ENCODE peak calls at places on chromosomes 2 and 18, in ten cellular contexts. Z is IMR-90, M is body of pancreas, G is HepG2, R is heart left ventricle, V is upper lobe of left lung, B is K562, I is GM12878, H is HCT116, S is A549. T is an unnamed sample.
A peak's percentile ranks its signal among the peaks of the same experiment; 100 is the strongest.

GRCh38 chr2:9538000-9538507 is 17.6 kb downstream of the ADAM17 start:
- ATAC-seq in Z (no peak), M (peak; percentile 40), G (no peak), R (peak; percentile 38), V (peak; percentile 83), B (no peak), I (peak; percentile 40), H (no peak), S (peak; percentile 39), T (peak; percentile 78)

GRCh38 chr2:108449410-108450200 is 599 bp downstream of the GCC2 start:
- ATAC-seq in Z (peak; percentile 32), M (peak; percentile 45), G (peak; percentile 57), R (peak; percentile 3), V (peak; percentile 61), B (peak; percentile 71), I (peak; percentile 66), H (peak; percentile 63), S (peak; percentile 65), T (no peak)

GRCh38 chr2:134002921-134003320 is 251.0 kb upstream of the MGAT5 start:
- ATAC-seq in Z (peak; percentile 35), M (no peak), G (no peak), R (no peak), V (no peak), B (no peak), I (no peak), H (no peak), S (no peak), T (no peak)

GRCh38 chr2:207876834-207877535 is 107.3 kb upstream of the FZD5 start:
- ATAC-seq in Z (no peak), M (no peak), G (no peak), R (no peak), V (no peak), B (no peak), I (no peak), H (no peak), S (no peak), T (no peak)

GRCh38 chr2:74760875-74761630 is 72.9 kb upstream of the HK2 start:
- ATAC-seq in Z (no peak), M (no peak), G (no peak), R (no peak), V (peak; percentile 72), B (no peak), I (no peak), H (no peak), S (no peak), T (no peak)

GRCh38 chr2:190636362-190636761 is 12.5 kb upstream of the NAB1 start:
- ATAC-seq in Z (no peak), M (peak; percentile 72), G (no peak), R (no peak), V (peak; percentile 89), B (peak; percentile 19), I (peak; percentile 12), H (peak; percentile 63), S (peak; percentile 56), T (peak; percentile 49)

GRCh38 chr2:62505109-62505508 is 886 bp downstream of the TMEM17 start:
- ATAC-seq in Z (no peak), M (no peak), G (no peak), R (no peak), V (no peak), B (peak; percentile 2), I (no peak), H (no peak), S (no peak), T (no peak)

GRCh38 chr18:70156886-70157285 is 48.6 kb downstream of the RTTN start:
- ATAC-seq in Z (no peak), M (no peak), G (no peak), R (no peak), V (no peak), B (no peak), I (no peak), H (no peak), S (no peak), T (no peak)

GRCh38 chr2:113750385-113750784 is 6.1 kb downstream of the SLC35F5 start:
- ATAC-seq in Z (no peak), M (no peak), G (no peak), R (no peak), V (no peak), B (no peak), I (no peak), H (no peak), S (no peak), T (no peak)

GRCh38 chr2:226608393-226608955 is 191.1 kb downstream of the IRS1 start:
- ATAC-seq in Z (no peak), M (no peak), G (no peak), R (no peak), V (no peak), B (peak; percentile 67), I (no peak), H (no peak), S (no peak), T (no peak)
- H3K27ac ChIP-seq in Z (no peak overlapping the region), M (no peak overlapping the region), G (no peak overlapping the region), R (no peak overlapping the region), V (no peak overlapping the region), B (no peak overlapping the region), I (no peak overlapping the region), H (peak overlapping the region; percentile 96), S (no peak overlapping the region), T (no peak overlapping the region)

DNA sequence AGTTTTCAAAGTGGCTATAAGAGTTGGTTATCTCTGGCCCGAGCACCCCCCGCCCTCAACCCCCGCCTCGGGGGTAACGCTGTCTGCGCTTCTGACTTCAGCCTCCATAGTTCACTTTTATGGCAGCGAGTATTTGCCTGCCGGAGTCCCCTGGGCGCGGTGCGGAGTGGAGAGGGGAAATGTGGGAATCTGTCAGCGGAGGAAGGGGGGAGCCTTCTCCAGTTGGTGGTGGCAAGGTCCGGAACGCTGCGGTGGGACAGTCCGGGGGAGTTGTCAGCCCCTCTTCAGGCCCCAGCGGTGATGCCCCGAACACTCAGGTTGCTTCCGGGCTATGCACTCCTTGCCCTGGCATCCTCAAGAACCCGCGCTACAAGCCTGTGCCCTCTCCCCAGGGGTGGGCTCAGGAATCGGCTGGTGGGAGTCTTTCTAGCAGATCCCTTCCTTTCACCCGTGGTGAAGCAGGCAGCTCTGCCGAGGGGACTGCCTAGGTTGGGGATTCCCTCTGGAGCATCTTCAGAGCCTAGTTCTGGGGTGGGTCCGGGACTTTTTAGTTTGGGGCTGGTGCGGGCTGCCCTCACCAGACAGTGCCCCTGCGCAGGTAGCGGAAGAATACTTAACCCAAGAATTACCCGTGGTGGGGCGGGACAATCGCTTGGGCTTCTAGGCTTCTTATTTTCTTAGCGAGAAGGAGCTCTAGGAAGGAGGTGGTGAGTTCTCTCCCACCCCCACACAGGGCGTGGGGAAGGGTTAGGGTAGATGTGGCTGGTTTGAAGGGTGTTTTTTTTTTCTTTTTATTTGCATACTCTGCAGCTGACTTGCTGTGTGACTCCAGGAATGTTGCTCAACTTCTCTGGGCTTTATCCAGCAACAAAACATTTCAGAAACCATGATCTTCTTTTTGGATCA is 1.6 kb downstream of the ATOH8 start:
- ATAC-seq in Z (peak; percentile 15), M (no peak), G (no peak), R (no peak), V (no peak), B (no peak), I (peak; percentile 35), H (no peak), S (peak; percentile 31), T (no peak)
- TF ChIP-seq POLR2A in Z (no peak), M (no peak), G (no peak), R (no peak), V (no peak), B (no peak), I (no peak), H (no peak), S (peak; percentile 5), T (no peak)

GRCh38 chr2:37026050-37026449 is 58.1 kb downstream of the HEATR5B start:
- ATAC-seq in Z (no peak), M (no peak), G (peak; percentile 97), R (no peak), V (no peak), B (peak; percentile 99), I (peak; percentile 54), H (peak; percentile 88), S (peak; percentile 94), T (no peak)

GRCh38 chr2:37020212-37020886 is 54.0 kb upstream of the STRN start:
- ATAC-seq in Z (peak; percentile 95), M (peak; percentile 91), G (no peak), R (peak; percentile 93), V (peak; percentile 93), B (no peak), I (no peak), H (no peak), S (no peak), T (peak; percentile 74)

GRCh38 chr2:37020887-37021796 is 54.8 kb upstream of the STRN start:
- ATAC-seq in Z (peak; percentile 67), M (no peak), G (no peak), R (no peak), V (peak; percentile 33), B (no peak), I (no peak), H (no peak), S (no peak), T (peak; percentile 51)
- TF ChIP-seq CTCF in Z (no peak), M (no peak), G (no peak), R (no peak), V (no peak), B (no peak), I (no peak), H (no peak), S (no peak), T (no peak)

GRCh38 chr2:218009191-218010114 is 6.7 kb upstream of the TNS1 start:
- ATAC-seq in Z (peak; percentile 2), M (no peak), G (no peak), R (no peak), V (peak; percentile 1), B (no peak), I (no peak), H (no peak), S (peak; percentile 9), T (no peak)

GRCh38 chr2:218008060-218009040 is 5.6 kb upstream of the TNS1 start:
- ATAC-seq in Z (peak; percentile 35), M (no peak), G (no peak), R (no peak), V (no peak), B (no peak), I (no peak), H (no peak), S (no peak), T (no peak)

GRCh38 chr2:218011641-218012040 is 8.8 kb upstream of the TNS1 start:
- ATAC-seq in Z (no peak), M (no peak), G (no peak), R (no peak), V (no peak), B (no peak), I (no peak), H (no peak), S (no peak), T (no peak)

GRCh38 chr2:218010838-218011616 is 8.2 kb upstream of the TNS1 start:
- ATAC-seq in Z (no peak), M (no peak), G (peak; percentile 30), R (no peak), V (no peak), B (peak; percentile 26), I (no peak), H (peak; percentile 13), S (peak; percentile 18), T (no peak)

DNA sequence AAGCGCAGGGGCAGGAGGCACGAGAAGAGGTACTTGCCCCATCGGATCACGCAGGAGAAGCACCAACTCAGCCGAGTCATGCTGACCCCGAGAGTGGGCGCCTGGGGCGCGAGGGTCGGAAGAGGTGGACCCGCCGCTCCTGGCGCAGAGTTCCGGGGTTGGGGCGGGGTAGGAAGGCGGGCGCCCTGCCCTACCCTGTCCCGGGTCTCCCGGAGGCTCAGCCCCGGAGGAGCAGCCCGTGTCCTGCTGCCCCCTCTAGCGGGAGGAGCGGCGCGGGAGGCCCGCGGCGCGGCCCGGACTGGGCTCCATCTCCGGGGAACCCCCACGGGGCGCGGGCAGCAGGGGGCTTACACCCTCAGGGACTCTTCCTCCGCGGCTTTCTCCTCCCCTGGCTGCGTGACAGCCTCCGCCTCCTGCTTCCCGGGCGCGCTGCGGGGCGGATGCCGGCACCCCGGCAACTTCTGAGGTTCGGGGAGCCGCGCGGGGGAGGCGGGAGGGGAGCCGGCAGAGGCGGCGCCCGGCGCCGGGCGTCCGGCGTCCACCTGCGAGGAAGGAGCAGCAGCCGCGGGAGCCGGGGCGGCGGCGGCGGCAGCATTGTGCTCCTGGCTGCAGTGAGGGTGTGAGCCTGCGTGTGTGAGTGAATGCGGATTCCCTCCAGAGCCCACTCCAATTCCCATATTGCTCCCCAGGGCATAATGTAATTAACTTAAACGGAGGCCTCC is 7.5 kb upstream of the TNS1 start:
- ATAC-seq in Z (peak; percentile 89), M (peak; percentile 89), G (peak; percentile 86), R (peak; percentile 50), V (peak; percentile 87), B (peak; percentile 82), I (peak; percentile 67), H (peak; percentile 83), S (peak; percentile 91), T (peak; percentile 85)
- H3K27ac ChIP-seq in Z (peak overlapping the region; percentile 62), M (no peak overlapping the region), G (no peak overlapping the region), R (no peak overlapping the region), V (no peak overlapping the region), B (no peak overlapping the region), I (no peak overlapping the region), H (peak overlapping the region; percentile 47), S (peak overlapping the region; percentile 79), T (peak overlapping the region; percentile 17)

T was measured in gastroesophageal sphincter.